ENCODE peak calls at places on chromosomes 3 and 15, in ten cellular contexts. O, M, Q, S, V, W, I, R, G and E are unnamed samples.

GRCh38 chr3:151599103-151599672 is 134.5 kb upstream of the AADACL2 start:
- DNase-seq in O (no peak), M (no peak), Q (no peak), S (no peak), V (no peak), W (no peak), I (no peak), R (no peak), G (no peak), E (no peak)

GRCh38 chr3:178901204-178901603 is 170.4 kb downstream of the ZMAT3 start:
- DNase-seq in O (no peak), M (no peak), Q (no peak), S (no peak), V (no peak), W (no peak), I (no peak), R (no peak), G (no peak), E (no peak)

GRCh38 chr15:40766906-40767837 is 2.6 kb upstream of the C15orf62 start:
- DNase-seq in O (no peak), M (peak), Q (no peak), S (peak), V (peak), W (no peak), I (no peak), R (no peak), G (peak), E (no peak)

GRCh38 chr3:84724877-84725276 is 233.9 kb upstream of the CADM2 start:
- DNase-seq in O (no peak), M (peak), Q (peak), S (peak), V (peak), W (peak), I (peak), R (peak), G (peak), E (no peak)

GRCh38 chr3:32817561-32818430 is at the start of gene TRIM71:
- DNase-seq in O (no peak), M (no peak), Q (peak), S (peak), V (no peak), W (no peak), I (no peak), R (no peak), G (peak), E (no peak)

GRCh38 chr15:64740361-64741170 is 34.8 kb downstream of the RBPMS2 start:
- DNase-seq in O (peak), M (peak), Q (peak), S (peak), V (peak), W (no peak), I (peak), R (no peak), G (peak), E (peak)

GRCh38 chr3:71012971-71013370 is 570.6 kb downstream of the FOXP1 start:
- DNase-seq in O (no peak), M (no peak), Q (no peak), S (no peak), V (no peak), W (no peak), I (no peak), R (no peak), G (no peak), E (no peak)

GRCh38 chr3:79954756-79955155 is 187.0 kb upstream of the ROBO1 start:
- DNase-seq in O (no peak), M (no peak), Q (peak), S (no peak), V (no peak), W (no peak), I (no peak), R (no peak), G (no peak), E (no peak)

GRCh38 chr15:41832875-41833274 is 5.0 kb downstream of the JMJD7 start:
- DNase-seq in O (no peak), M (no peak), Q (peak), S (no peak), V (no peak), W (peak), I (no peak), R (no peak), G (no peak), E (no peak)

GRCh38 chr15:64105113-64105704 is 9.4 kb downstream of the SNX1 start:
- DNase-seq in O (peak), M (no peak), Q (no peak), S (peak), V (peak), W (no peak), I (no peak), R (no peak), G (peak), E (peak)

GRCh38 chr15:84715442-84716035 is 400 bp downstream of the SEC11A start:
- DNase-seq in O (peak), M (peak), Q (peak), S (peak), V (peak), W (no peak), I (peak), R (no peak), G (peak), E (peak)

GRCh38 chr15:63531586-63531985 is 27.2 kb downstream of the USP3 start:
- DNase-seq in O (no peak), M (no peak), Q (no peak), S (no peak), V (no peak), W (no peak), I (peak), R (no peak), G (no peak), E (no peak)

GRCh38 chr3:172984938-172985337 is 156.1 kb downstream of the SPATA16 start:
- DNase-seq in O (no peak), M (no peak), Q (no peak), S (no peak), V (no peak), W (no peak), I (no peak), R (no peak), G (no peak), E (no peak)

GRCh38 chr3:169604568-169604967 is 58.9 kb downstream of the MECOM start:
- DNase-seq in O (no peak), M (no peak), Q (peak), S (peak), V (peak), W (no peak), I (no peak), R (no peak), G (peak), E (peak)

GRCh38 chr15:78233496-78233895 is 869 bp downstream of the ACSBG1 start:
- DNase-seq in O (no peak), M (no peak), Q (no peak), S (no peak), V (no peak), W (no peak), I (no peak), R (no peak), G (no peak), E (no peak)

GRCh38 chr3:187066228-187066995 is 72.9 kb downstream of the RPL39L start:
- DNase-seq in O (no peak), M (no peak), Q (peak), S (peak), V (peak), W (peak), I (peak), R (no peak), G (peak), E (no peak)

GRCh38 chr3:125107861-125108567 is 52.2 kb upstream of the HEG1 start:
- DNase-seq in O (no peak), M (peak), Q (peak), S (peak), V (peak), W (peak), I (no peak), R (peak), G (peak), E (peak)

GRCh38 chr15:79035111-79035601 is 55.4 kb downstream of the RASGRF1 start:
- DNase-seq in O (no peak), M (peak), Q (peak), S (no peak), V (peak), W (no peak), I (no peak), R (no peak), G (no peak), E (no peak)

GRCh38 chr15:33282226-33283020 is 28.3 kb upstream of the RYR3 start:
- DNase-seq in O (no peak), M (no peak), Q (no peak), S (no peak), V (no peak), W (no peak), I (no peak), R (no peak), G (no peak), E (no peak)

GRCh38 chr3:354433-354832 is 157.9 kb downstream of the CHL1 start:
- DNase-seq in O (no peak), M (peak), Q (peak), S (peak), V (peak), W (no peak), I (peak), R (peak), G (peak), E (peak)

GRCh38 chr3:135229018-135229495 is 434.0 kb downstream of the EPHB1 start:
- DNase-seq in O (no peak), M (no peak), Q (no peak), S (no peak), V (no peak), W (no peak), I (no peak), R (no peak), G (no peak), E (no peak)

GRCh38 chr15:82621970-82622369 is 25.2 kb downstream of the CPEB1 start:
- DNase-seq in O (no peak), M (no peak), Q (no peak), S (no peak), V (no peak), W (no peak), I (peak), R (no peak), G (no peak), E (no peak)

GRCh38 chr15:81506936-81507335 is 132.9 kb upstream of the TMC3 start:
- DNase-seq in O (no peak), M (no peak), Q (peak), S (no peak), V (no peak), W (no peak), I (no peak), R (no peak), G (no peak), E (no peak)

GRCh38 chr15:66943456-66944095 is 121.8 kb upstream of the SMAD3 start:
- DNase-seq in O (no peak), M (no peak), Q (no peak), S (no peak), V (no peak), W (no peak), I (no peak), R (no peak), G (no peak), E (no peak)
- H3K4me3 ChIP-seq in O (no peak), M (no peak), Q (no peak), S (no peak), V (no peak), W (no peak), I (no peak), R (no peak), G (no peak), E (no peak)

GRCh38 chr3:12935023-12935860 is 93.9 kb upstream of the RPL32 start:
- DNase-seq in O (no peak), M (peak), Q (no peak), S (no peak), V (no peak), W (no peak), I (no peak), R (no peak), G (no peak), E (no peak)
- TF ChIP-seq CTCF in O (no peak), M (no peak), Q (no peak), S (no peak), V (no peak), W (no peak), I (no peak), R (no peak), G (no peak), E (no peak)

GRCh38 chr3:28033059-28033784 is 208.2 kb upstream of the CMC1 start:
- DNase-seq in O (no peak), M (no peak), Q (no peak), S (no peak), V (no peak), W (no peak), I (no peak), R (no peak), G (no peak), E (no peak)
- H3K4me3 ChIP-seq in O (no peak), M (no peak), Q (no peak), S (no peak), V (no peak), W (no peak), I (no peak), R (no peak), G (no peak), E (no peak)

DNA sequence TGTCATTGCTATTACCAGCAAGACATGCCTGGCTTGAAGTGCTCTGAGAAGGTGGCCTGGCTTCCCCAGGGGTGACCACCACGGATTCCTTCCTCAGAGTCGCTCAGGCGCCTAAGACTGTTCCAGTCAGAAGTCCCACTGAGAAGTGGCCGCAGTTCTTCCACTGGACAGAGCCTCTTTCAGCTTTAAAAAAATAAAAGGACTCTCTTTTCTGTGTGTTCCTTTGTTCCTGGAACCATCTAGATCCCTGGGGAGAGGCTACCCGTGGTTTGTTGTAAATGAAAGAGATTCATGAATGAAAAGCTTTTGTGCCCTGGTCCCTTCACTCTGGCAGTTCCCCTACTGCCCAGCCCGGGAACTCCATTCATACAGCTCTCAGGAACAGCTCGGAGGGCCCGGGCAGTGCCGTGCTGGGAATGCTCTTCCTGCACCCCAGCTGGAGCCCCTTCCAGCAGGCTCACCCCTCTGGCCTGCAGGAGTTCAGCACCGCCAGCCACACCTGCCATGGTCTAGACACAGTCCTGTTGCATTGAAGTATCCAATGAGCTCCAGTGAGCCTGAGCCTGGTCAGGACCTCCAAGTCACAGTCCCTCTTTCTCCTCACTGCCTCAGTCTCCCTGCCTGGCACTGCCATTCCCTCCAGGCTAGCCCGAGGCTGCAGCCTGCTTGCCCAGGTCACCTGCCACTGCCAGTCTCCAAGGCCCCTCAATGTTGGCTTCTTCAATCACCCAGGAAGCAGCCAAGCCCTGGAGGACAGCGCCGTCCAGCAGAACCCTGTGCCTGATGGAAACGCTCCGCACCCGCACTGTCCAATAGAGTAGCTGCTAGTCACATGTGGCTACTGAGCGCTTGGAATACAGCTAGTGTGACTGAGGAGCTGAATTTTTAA is 75.4 kb downstream of the XXYLT1 start:
- DNase-seq in O (no peak), M (no peak), Q (no peak), S (no peak), V (peak), W (no peak), I (no peak), R (no peak), G (no peak), E (no peak)
- TF ChIP-seq CTCF in O (no peak), M (peak), Q (no peak), S (no peak), V (peak), W (no peak), I (no peak), R (peak), G (peak), E (no peak)